ENCODE peak calls at places on chromosomes 11 and 22, in six cellular contexts. One of them, this sample, is unnamed.

GRCh38 chr11:30365793-30366517 is 43.1 kb downstream of the ARL14EP start:
- DNase-seq in CD4-positive, alpha-beta memory T cell: no peak
- DNase-seq in tibial nerve: no peak
- DNase-seq in CD8-positive, alpha-beta T cell: no peak
- DNase-seq in HepG2: no peak
- DNase-seq in transverse colon: no peak
- DNase-seq in this sample: no peak

GRCh38 chr11:62103141-62103540 is 20.7 kb upstream of the INCENP start:
- DNase-seq in CD4-positive, alpha-beta memory T cell: no peak
- DNase-seq in tibial nerve: no peak
- DNase-seq in CD8-positive, alpha-beta T cell: no peak
- DNase-seq in HepG2: no peak
- DNase-seq in transverse colon: no peak
- DNase-seq in this sample: no peak

GRCh38 chr11:104856607-104857006 is 41.7 kb downstream of the CASP12 start:
- DNase-seq in CD4-positive, alpha-beta memory T cell: no peak
- DNase-seq in tibial nerve: no peak
- DNase-seq in CD8-positive, alpha-beta T cell: no peak
- DNase-seq in HepG2: no peak
- DNase-seq in transverse colon: no peak
- DNase-seq in this sample: no peak

GRCh38 chr11:80860632-80861031 is 1419.8 kb upstream of the TENM4 start:
- DNase-seq in CD4-positive, alpha-beta memory T cell: no peak
- DNase-seq in tibial nerve: no peak
- DNase-seq in CD8-positive, alpha-beta T cell: no peak
- DNase-seq in HepG2: no peak
- DNase-seq in transverse colon: no peak
- DNase-seq in this sample: no peak

GRCh38 chr11:121563900-121564822 is 111.4 kb upstream of the SORL1-AS1 start:
- DNase-seq in CD4-positive, alpha-beta memory T cell: no peak
- DNase-seq in tibial nerve: no peak
- DNase-seq in CD8-positive, alpha-beta T cell: no peak
- DNase-seq in HepG2: peak; percentile 50
- DNase-seq in transverse colon: no peak
- DNase-seq in this sample: no peak

GRCh38 chr11:102831128-102831708 is 12.2 kb downstream of the MMP3 start:
- DNase-seq in CD4-positive, alpha-beta memory T cell: no peak
- DNase-seq in tibial nerve: peak; percentile 30
- DNase-seq in CD8-positive, alpha-beta T cell: no peak
- DNase-seq in HepG2: peak; percentile 4
- DNase-seq in transverse colon: peak; percentile 51
- DNase-seq in this sample: peak; percentile 77

GRCh38 chr22:28429711-28430110 is 249.9 kb downstream of the TTC28 start:
- DNase-seq in CD4-positive, alpha-beta memory T cell: no peak
- DNase-seq in tibial nerve: no peak
- DNase-seq in CD8-positive, alpha-beta T cell: no peak
- DNase-seq in HepG2: no peak
- DNase-seq in transverse colon: no peak
- DNase-seq in this sample: no peak

GRCh38 chr11:8717544-8717875 is 34.9 kb downstream of the RPL27A start:
- DNase-seq in CD4-positive, alpha-beta memory T cell: no peak
- DNase-seq in tibial nerve: no peak
- DNase-seq in CD8-positive, alpha-beta T cell: no peak
- DNase-seq in HepG2: no peak
- DNase-seq in transverse colon: no peak
- DNase-seq in this sample: no peak

GRCh38 chr11:118437046-118437735 is 899 bp downstream of the KMT2A start:
- DNase-seq in CD4-positive, alpha-beta memory T cell: peak; percentile 40
- DNase-seq in tibial nerve: no peak
- DNase-seq in CD8-positive, alpha-beta T cell: peak; percentile 30
- DNase-seq in HepG2: peak; percentile 10
- DNase-seq in transverse colon: peak; percentile 47
- DNase-seq in this sample: peak; percentile 42

GRCh38 chr11:34732831-34733230 is 111.9 kb downstream of the EHF start:
- DNase-seq in CD4-positive, alpha-beta memory T cell: no peak
- DNase-seq in tibial nerve: no peak
- DNase-seq in CD8-positive, alpha-beta T cell: no peak
- DNase-seq in HepG2: peak; percentile 30
- DNase-seq in transverse colon: no peak
- DNase-seq in this sample: peak; percentile 5

GRCh38 chr11:96707273-96707672 is 317.5 kb downstream of the JRKL start:
- DNase-seq in CD4-positive, alpha-beta memory T cell: no peak
- DNase-seq in tibial nerve: no peak
- DNase-seq in CD8-positive, alpha-beta T cell: no peak
- DNase-seq in HepG2: no peak
- DNase-seq in transverse colon: no peak
- DNase-seq in this sample: no peak

GRCh38 chr22:50603511-50604255 is 3.1 kb downstream of the MAPK8IP2 start:
- DNase-seq in CD4-positive, alpha-beta memory T cell: no peak
- DNase-seq in tibial nerve: no peak
- DNase-seq in CD8-positive, alpha-beta T cell: no peak
- DNase-seq in HepG2: no peak
- DNase-seq in transverse colon: no peak
- DNase-seq in this sample: no peak

GRCh38 chr11:65411681-65412070 is 10.9 kb upstream of the NEAT1 start:
- DNase-seq in CD4-positive, alpha-beta memory T cell: no peak
- DNase-seq in tibial nerve: peak; percentile 1
- DNase-seq in CD8-positive, alpha-beta T cell: no peak
- DNase-seq in HepG2: no peak
- DNase-seq in transverse colon: no peak
- DNase-seq in this sample: no peak

DNA sequence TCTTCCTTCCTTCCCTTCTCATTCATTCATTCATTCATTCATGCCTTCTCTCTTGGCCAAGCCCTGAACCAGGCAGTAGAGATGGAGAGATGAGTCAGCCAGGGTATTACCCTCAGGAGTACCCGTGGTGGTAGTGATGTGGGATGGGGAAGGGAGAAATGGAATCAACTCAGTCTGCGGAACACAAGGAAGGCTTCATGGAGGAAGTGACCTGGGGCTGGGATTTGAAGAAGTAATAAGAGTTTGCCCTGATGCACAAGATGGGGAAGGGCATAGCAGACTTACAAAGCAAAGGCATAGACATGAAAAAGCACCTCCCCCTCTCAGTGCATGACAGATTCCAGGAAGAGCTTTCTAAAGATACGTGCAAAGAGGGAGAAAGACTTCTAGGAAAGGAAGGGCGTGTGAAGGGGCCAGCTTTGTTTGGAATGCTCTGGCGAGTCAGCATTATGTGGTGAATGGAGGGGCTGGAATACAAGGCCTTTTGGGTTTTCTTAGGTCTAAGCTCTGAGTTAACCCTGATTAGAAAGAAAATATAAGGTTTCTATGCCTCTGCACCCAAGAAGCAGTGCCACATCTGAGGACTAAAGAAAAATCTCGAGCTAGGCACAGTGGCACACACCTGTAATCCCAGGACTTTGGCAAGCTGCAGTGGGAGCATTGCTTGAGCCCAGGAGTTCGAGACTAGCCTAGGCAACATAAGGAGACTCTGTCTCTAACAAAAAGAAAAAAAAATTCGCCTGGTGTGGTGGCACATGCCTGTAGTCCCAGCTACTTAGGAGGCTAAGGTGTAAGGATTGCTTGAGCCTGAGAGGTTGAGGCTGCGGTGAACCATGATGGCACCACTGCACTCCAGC is 36.4 kb upstream of the ACER3 start:
- DNase-seq in CD4-positive, alpha-beta memory T cell: no peak
- DNase-seq in tibial nerve: no peak
- DNase-seq in CD8-positive, alpha-beta T cell: no peak
- DNase-seq in HepG2: no peak
- DNase-seq in transverse colon: no peak
- DNase-seq in this sample: no peak
- H3K27ac ChIP-seq in CD4-positive, alpha-beta memory T cell: no peak overlapping the region
- H3K27ac ChIP-seq in tibial nerve: no peak overlapping the region
- H3K27ac ChIP-seq in CD8-positive, alpha-beta T cell: no peak overlapping the region
- H3K27ac ChIP-seq in HepG2: no peak overlapping the region
- H3K27ac ChIP-seq in transverse colon: peak overlapping the region; percentile 55
- H3K27ac ChIP-seq in this sample: no peak overlapping the region

DNA sequence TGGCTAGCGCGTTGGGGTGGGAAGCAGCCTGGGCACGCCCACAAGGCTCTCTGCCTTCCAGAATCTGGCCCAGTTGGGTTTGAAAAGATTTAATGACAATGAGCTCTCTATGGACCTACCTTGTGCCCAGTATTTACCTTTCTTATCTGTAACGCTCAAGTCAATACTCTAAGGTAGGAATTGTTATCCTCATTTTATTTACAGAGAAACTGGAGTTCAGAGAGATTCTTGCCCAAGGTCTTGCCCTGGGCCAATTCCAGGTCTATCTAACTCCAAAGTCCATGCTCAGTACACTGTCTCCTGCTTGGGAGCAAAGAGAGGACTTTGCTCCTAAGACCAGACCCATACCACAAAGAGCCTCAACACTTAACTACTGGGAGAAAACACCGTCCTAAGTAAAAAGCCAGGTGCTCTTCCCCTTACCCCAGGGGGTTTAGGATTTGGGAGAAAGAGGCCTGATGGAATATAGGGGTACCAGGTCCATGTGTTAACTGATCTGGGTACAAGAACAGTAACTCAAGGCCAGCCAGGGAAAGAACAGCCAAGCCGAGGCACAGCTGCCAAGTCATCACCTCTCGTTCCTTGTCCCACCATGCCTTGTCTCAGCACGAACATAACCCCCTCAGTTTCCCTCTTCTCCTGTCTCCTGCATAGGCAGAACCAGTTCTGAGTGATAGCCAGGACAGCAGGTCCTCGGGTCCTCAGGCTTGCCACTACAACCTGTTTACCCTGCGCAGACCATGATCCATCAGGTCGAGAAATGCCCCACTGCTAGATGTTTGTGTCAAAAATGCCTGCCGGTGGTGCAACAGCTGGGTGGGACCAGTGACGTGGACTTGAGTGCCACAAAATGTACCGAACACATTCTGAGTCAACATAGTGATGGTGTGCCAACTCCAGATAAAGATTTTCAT is 14.6 kb downstream of the APOA4 start:
- DNase-seq in CD4-positive, alpha-beta memory T cell: no peak
- DNase-seq in tibial nerve: no peak
- DNase-seq in CD8-positive, alpha-beta T cell: no peak
- DNase-seq in HepG2: peak; percentile 98
- DNase-seq in transverse colon: peak; percentile 48
- DNase-seq in this sample: peak; percentile 92
- H3K27ac ChIP-seq in CD4-positive, alpha-beta memory T cell: no peak overlapping the region
- H3K27ac ChIP-seq in tibial nerve: no peak overlapping the region
- H3K27ac ChIP-seq in CD8-positive, alpha-beta T cell: no peak overlapping the region
- H3K27ac ChIP-seq in HepG2: peak overlapping the region; percentile 98
- H3K27ac ChIP-seq in transverse colon: no peak overlapping the region
- H3K27ac ChIP-seq in this sample: peak overlapping the region; percentile 74

GRCh38 chr11:12043959-12044772 is 35.7 kb upstream of the DKK3 start:
- DNase-seq in CD4-positive, alpha-beta memory T cell: peak; percentile 60
- DNase-seq in tibial nerve: peak; percentile 76
- DNase-seq in CD8-positive, alpha-beta T cell: peak; percentile 48
- DNase-seq in HepG2: peak; percentile 87
- DNase-seq in transverse colon: peak; percentile 73
- DNase-seq in this sample: peak; percentile 61

GRCh38 chr11:12045914-12046635 is 37.6 kb upstream of the DKK3 start:
- DNase-seq in CD4-positive, alpha-beta memory T cell: no peak
- DNase-seq in tibial nerve: no peak
- DNase-seq in CD8-positive, alpha-beta T cell: no peak
- DNase-seq in HepG2: no peak
- DNase-seq in transverse colon: no peak
- DNase-seq in this sample: no peak

GRCh38 chr11:12042215-12042676 is 33.8 kb upstream of the DKK3 start:
- DNase-seq in CD4-positive, alpha-beta memory T cell: no peak
- DNase-seq in tibial nerve: no peak
- DNase-seq in CD8-positive, alpha-beta T cell: no peak
- DNase-seq in HepG2: peak; percentile 54
- DNase-seq in transverse colon: no peak
- DNase-seq in this sample: no peak

GRCh38 chr11:12044799-12045198 is 36.4 kb upstream of the DKK3 start:
- DNase-seq in CD4-positive, alpha-beta memory T cell: no peak
- DNase-seq in tibial nerve: no peak
- DNase-seq in CD8-positive, alpha-beta T cell: no peak
- DNase-seq in HepG2: no peak
- DNase-seq in transverse colon: no peak
- DNase-seq in this sample: no peak

DNA sequence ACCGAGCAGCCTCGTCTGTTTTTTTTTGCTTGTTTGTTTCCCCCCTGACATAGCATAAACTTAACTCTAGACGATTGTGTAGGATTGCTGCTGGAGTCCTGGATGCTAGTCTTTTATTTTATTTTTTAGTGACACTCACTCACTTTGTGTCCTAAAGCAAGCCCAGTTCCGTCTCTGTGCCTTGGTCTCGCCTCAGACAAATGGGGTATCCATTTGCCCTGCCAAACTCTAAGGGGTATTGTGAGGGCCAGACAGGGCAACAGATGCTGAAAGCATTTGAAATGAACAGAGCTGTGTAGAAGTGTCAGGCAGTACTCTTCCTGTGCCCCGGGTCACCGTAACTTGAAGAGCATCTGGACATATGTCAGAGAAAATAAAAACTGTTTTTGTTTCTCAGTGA is 34.8 kb upstream of the DKK3 start:
- DNase-seq in CD4-positive, alpha-beta memory T cell: no peak
- DNase-seq in tibial nerve: no peak
- DNase-seq in CD8-positive, alpha-beta T cell: no peak
- DNase-seq in HepG2: no peak
- DNase-seq in transverse colon: no peak
- DNase-seq in this sample: no peak
- H3K27ac ChIP-seq in CD4-positive, alpha-beta memory T cell: no peak overlapping the region
- H3K27ac ChIP-seq in tibial nerve: peak overlapping the region; percentile 27
- H3K27ac ChIP-seq in CD8-positive, alpha-beta T cell: no peak overlapping the region
- H3K27ac ChIP-seq in HepG2: no peak overlapping the region
- H3K27ac ChIP-seq in transverse colon: no peak overlapping the region
- H3K27ac ChIP-seq in this sample: no peak overlapping the region

GRCh38 chr11:44590769-44591168 is 25.3 kb downstream of the CD82 start:
- DNase-seq in CD4-positive, alpha-beta memory T cell: no peak
- DNase-seq in tibial nerve: no peak
- DNase-seq in CD8-positive, alpha-beta T cell: no peak
- DNase-seq in HepG2: no peak
- DNase-seq in transverse colon: no peak
- DNase-seq in this sample: peak; percentile 75

GRCh38 chr11:44595006-44595405 is 29.5 kb downstream of the CD82 start:
- DNase-seq in CD4-positive, alpha-beta memory T cell: no peak
- DNase-seq in tibial nerve: no peak
- DNase-seq in CD8-positive, alpha-beta T cell: no peak
- DNase-seq in HepG2: no peak
- DNase-seq in transverse colon: no peak
- DNase-seq in this sample: no peak

GRCh38 chr11:44592125-44592643 is 26.7 kb downstream of the CD82 start:
- DNase-seq in CD4-positive, alpha-beta memory T cell: no peak
- DNase-seq in tibial nerve: peak; percentile 32
- DNase-seq in CD8-positive, alpha-beta T cell: no peak
- DNase-seq in HepG2: no peak
- DNase-seq in transverse colon: peak; percentile 31
- DNase-seq in this sample: no peak

GRCh38 chr11:44595964-44596381 is 30.5 kb downstream of the CD82 start:
- DNase-seq in CD4-positive, alpha-beta memory T cell: peak; percentile 15
- DNase-seq in tibial nerve: no peak
- DNase-seq in CD8-positive, alpha-beta T cell: no peak
- DNase-seq in HepG2: no peak
- DNase-seq in transverse colon: no peak
- DNase-seq in this sample: no peak

DNA sequence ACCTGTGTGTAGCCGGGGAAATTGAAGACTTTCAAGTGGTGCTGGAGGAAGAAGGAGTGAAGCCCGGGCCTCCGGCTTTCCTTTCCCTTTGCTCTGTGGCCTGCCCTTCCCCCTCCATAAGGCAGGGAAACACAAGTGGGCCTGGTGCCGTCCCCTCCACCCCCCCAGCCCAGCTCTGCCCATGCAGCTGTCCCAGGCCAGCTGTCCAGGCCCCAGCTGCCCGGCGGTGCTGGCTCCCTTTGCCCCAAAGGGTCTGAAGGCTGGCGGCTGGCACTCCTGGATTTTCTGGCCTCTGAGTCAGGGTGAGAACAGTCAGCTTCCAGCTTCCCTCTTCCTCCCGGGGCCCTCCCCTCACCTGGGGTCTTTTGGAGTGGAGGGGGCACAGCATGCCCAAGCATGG is 27.7 kb downstream of the CD82 start:
- DNase-seq in CD4-positive, alpha-beta memory T cell: no peak
- DNase-seq in tibial nerve: no peak
- DNase-seq in CD8-positive, alpha-beta T cell: no peak
- DNase-seq in HepG2: no peak
- DNase-seq in transverse colon: no peak
- DNase-seq in this sample: no peak
- H3K27ac ChIP-seq in CD4-positive, alpha-beta memory T cell: peak overlapping the region; percentile 83
- H3K27ac ChIP-seq in tibial nerve: no peak overlapping the region
- H3K27ac ChIP-seq in CD8-positive, alpha-beta T cell: no peak overlapping the region
- H3K27ac ChIP-seq in HepG2: no peak overlapping the region
- H3K27ac ChIP-seq in transverse colon: peak overlapping the region; percentile 77
- H3K27ac ChIP-seq in this sample: no peak overlapping the region

This sample was measured in small intestine.